ENCODE peak calls at places on chromosomes 6 and 20, in seven cellular contexts. J is ovary, E is left ventricle myocardium inferior, Z is uterus, X is OCI-LY7, T is H1, U is suprapubic skin. O is an unnamed sample. For H3K4me1, the result is how much of the 10 kb centered on the place peaks cover.

GRCh38 chr6:19851273-19852089 is 14.3 kb downstream of the ID4 start:
- DNase-seq in E (no peak), X (peak), Z (peak), U (no peak), T (peak), J (no peak), O (no peak)

GRCh38 chr6:160461641-160462040 is 113.5 kb downstream of the SLC22A3 start:
- DNase-seq in T (no peak), U (no peak), E (no peak), J (no peak), Z (no peak), X (no peak), O (no peak)

GRCh38 chr6:158060447-158061360 is 79.0 kb downstream of the SYNJ2 start:
- DNase-seq in X (no peak), Z (peak), J (peak), E (peak), T (no peak), U (peak), O (peak)

GRCh38 chr6:67914419-67914818 is 720.7 kb upstream of the ADGRB3 start:
- DNase-seq in X (no peak), E (no peak), U (no peak), J (no peak), Z (no peak), T (no peak), O (no peak)

GRCh38 chr6:11224252-11224965 is 8.1 kb downstream of the NEDD9 start:
- DNase-seq in Z (no peak), U (no peak), E (no peak), X (no peak), J (no peak), T (no peak), O (no peak)

GRCh38 chr6:13495112-13495765 is 7.8 kb upstream of the GFOD1 start:
- DNase-seq in X (no peak), U (no peak), J (no peak), Z (no peak), T (no peak), E (no peak), O (no peak)

GRCh38 chr6:81969011-81969410 is 216.5 kb upstream of the TENT5A start:
- DNase-seq in E (no peak), Z (no peak), U (no peak), T (no peak), X (no peak), J (no peak), O (no peak)

GRCh38 chr6:35948725-35949124 is 27.8 kb upstream of the SRPK1 start:
- DNase-seq in J (no peak), Z (no peak), X (peak), T (no peak), E (no peak), U (no peak), O (no peak)

GRCh38 chr6:128725271-128726233 is 157.4 kb upstream of the LAMA2 start:
- DNase-seq in U (no peak), X (peak), T (no peak), J (no peak), E (no peak), Z (peak), O (no peak)

GRCh38 chr6:21438237-21438985 is 155.1 kb upstream of the SOX4 start:
- DNase-seq in Z (no peak), E (no peak), J (no peak), T (no peak), U (no peak), X (peak), O (no peak)

GRCh38 chr20:39897058-39897457 is 792.0 kb downstream of the MAFB start:
- DNase-seq in J (no peak), Z (no peak), T (no peak), U (no peak), E (no peak), X (no peak), O (no peak)

GRCh38 chr6:91539451-91539850 is 952.6 kb upstream of the MAP3K7 start:
- DNase-seq in X (no peak), Z (no peak), E (no peak), J (no peak), U (no peak), T (no peak), O (no peak)

GRCh38 chr6:29005183-29005885 is at the start of gene ZNF311:
- DNase-seq in Z (peak), E (peak), J (peak), U (no peak), T (no peak), X (no peak), O (peak)

GRCh38 chr20:10619427-10619826 is 54.4 kb downstream of the JAG1 start:
- DNase-seq in J (no peak), X (no peak), E (no peak), Z (no peak), U (no peak), T (no peak), O (no peak)

GRCh38 chr20:61979701-61980635 is 85.7 kb downstream of the TAF4 start:
- DNase-seq in U (no peak), E (no peak), J (peak), Z (no peak), T (no peak), X (no peak), O (no peak)

DNA sequence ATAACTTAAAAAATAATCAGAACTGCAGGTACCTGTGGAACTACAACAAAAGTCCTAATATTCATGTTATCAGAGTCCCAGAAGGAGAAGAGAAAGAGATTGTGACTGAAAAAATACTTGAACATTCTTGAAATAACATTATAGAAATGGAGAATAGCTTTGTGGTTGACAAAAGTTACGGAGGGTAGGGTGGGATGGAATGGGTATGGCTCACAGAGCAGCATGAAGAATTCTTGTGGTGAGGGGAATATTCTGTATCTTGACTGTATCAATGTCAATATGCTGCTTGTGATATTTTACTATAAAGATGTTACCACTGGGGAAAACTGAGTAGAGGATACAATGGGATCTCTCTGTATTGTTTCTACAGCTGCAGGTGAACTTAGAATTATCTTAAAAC is 122.5 kb downstream of the DST start:
- DNase-seq in Z (no peak), U (no peak), E (no peak), J (no peak), T (no peak), X (no peak), O (no peak)
- H3K4me1 ChIP-seq in Z (under half), U (under half), E (half or more), J (under half), T (under half), X (under half), O (under half)

GRCh38 chr6:151007069-151007468 is 141.6 kb downstream of the MTHFD1L start:
- DNase-seq in Z (no peak), E (no peak), J (no peak), U (no peak), T (no peak), X (no peak), O (no peak)

GRCh38 chr6:151005896-151006632 is 140.6 kb downstream of the MTHFD1L start:
- DNase-seq in Z (no peak), E (no peak), X (no peak), T (no peak), J (no peak), U (no peak), O (no peak)

GRCh38 chr6:151004415-151005024 is 139.0 kb downstream of the MTHFD1L start:
- DNase-seq in T (no peak), Z (peak), E (no peak), U (no peak), J (no peak), X (no peak), O (no peak)

GRCh38 chr6:151002562-151002961 is 137.1 kb downstream of the MTHFD1L start:
- DNase-seq in X (no peak), J (no peak), U (no peak), T (no peak), E (no peak), Z (no peak), O (no peak)

GRCh38 chr6:151005126-151005525 is 139.6 kb downstream of the MTHFD1L start:
- DNase-seq in J (no peak), Z (no peak), X (no peak), E (no peak), U (no peak), T (no peak), O (no peak)
- H3K27ac ChIP-seq in J (no peak), Z (peak), X (no peak), E (peak), U (peak), T (no peak), O (peak)

DNA sequence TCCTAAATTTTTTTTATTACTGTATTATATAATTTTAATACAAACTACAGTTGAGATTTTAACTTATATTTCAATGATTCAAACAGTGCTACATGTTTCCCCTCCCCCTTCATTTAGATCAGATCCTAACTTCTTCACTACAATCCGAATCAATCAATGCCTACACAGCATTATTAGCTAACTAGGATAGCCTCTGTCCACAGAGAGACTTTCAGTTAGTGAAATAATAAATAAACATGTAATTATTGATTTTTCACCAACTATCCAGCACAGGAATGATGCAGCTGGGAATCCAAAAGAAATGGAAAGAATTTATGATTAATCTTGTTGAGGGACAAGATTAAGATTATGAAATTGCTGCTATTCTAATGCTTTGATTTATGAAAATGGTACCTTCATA is 163.7 kb downstream of the PHF3 start:
- DNase-seq in J (no peak), Z (no peak), X (no peak), T (no peak), E (no peak), U (no peak), O (no peak)
- TF ChIP-seq CTCF in J (no peak), Z (no peak), X (no peak), T (no peak), E (no peak), U (no peak), O (no peak)

DNA sequence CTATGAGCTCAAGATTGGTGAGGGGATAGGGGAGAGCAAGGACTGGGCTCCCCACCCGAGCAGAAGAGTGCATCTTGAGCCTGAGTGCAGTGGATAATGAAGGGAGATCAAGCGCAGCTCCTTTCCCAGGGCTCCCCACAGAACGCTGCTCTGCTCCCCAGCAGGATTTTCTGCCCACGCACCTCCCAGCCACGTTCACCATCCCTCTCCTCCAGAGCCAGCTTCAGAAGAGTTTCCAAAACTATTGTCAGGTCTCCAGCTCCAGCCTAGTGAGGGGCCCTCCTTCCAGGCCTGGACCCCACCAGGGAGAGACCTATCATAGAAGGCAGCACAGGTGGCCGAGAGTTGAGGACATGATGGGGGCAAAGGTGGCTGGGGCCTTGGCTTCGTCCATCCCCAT is 34.5 kb downstream of the FOXP4 start:
- DNase-seq in U (no peak), T (no peak), E (no peak), Z (no peak), X (no peak), J (no peak), O (no peak)
- H3K4me1 ChIP-seq in U (under half), T (under half), E (half or more), Z (under half), X (under half), J (under half), O (under half)

O was measured in gastrocnemius medialis.